ENCODE peak calls at places on chromosomes 7 and 10, in five cellular contexts. One of them, this sample, is unnamed.
A peak's percentile ranks its signal among the peaks of the same experiment; 100 is the strongest.

GRCh38 chr10:12590682-12591642 is 241.6 kb downstream of the CAMK1D start:
- DNase-seq in stomach: no peak
- DNase-seq in lower lobe of right lung: no peak
- DNase-seq in heart left ventricle: no peak
- DNase-seq in H9: no peak
- DNase-seq in this sample: no peak

GRCh38 chr7:83410989-83411591 is 237.8 kb downstream of the SEMA3E start:
- DNase-seq in stomach: peak; percentile 26
- DNase-seq in lower lobe of right lung: no peak
- DNase-seq in heart left ventricle: no peak
- DNase-seq in H9: no peak
- DNase-seq in this sample: no peak

GRCh38 chr10:63887026-63887589 is 365.9 kb downstream of the REEP3 start:
- DNase-seq in stomach: no peak
- DNase-seq in lower lobe of right lung: no peak
- DNase-seq in heart left ventricle: no peak
- DNase-seq in H9: peak; percentile 87
- DNase-seq in this sample: no peak

GRCh38 chr7:16034353-16034752 is 347.9 kb upstream of the MEOX2 start:
- DNase-seq in stomach: no peak
- DNase-seq in lower lobe of right lung: no peak
- DNase-seq in heart left ventricle: no peak
- DNase-seq in H9: no peak
- DNase-seq in this sample: no peak

GRCh38 chr10:5563991-5564536 is 39.3 kb downstream of the CALML3 start:
- DNase-seq in stomach: peak; percentile 21
- DNase-seq in lower lobe of right lung: peak; percentile 39
- DNase-seq in heart left ventricle: no peak
- DNase-seq in H9: no peak
- DNase-seq in this sample: no peak

GRCh38 chr10:100969175-100970075 is at the start of gene SEMA4G:
- DNase-seq in stomach: peak; percentile 47
- DNase-seq in lower lobe of right lung: peak; percentile 60
- DNase-seq in heart left ventricle: peak; percentile 53
- DNase-seq in H9: peak; percentile 84
- DNase-seq in this sample: no peak

GRCh38 chr10:133142523-133143199 is 17.4 kb upstream of the KNDC1 start:
- DNase-seq in stomach: no peak
- DNase-seq in lower lobe of right lung: peak; percentile 41
- DNase-seq in heart left ventricle: peak; percentile 9
- DNase-seq in H9: peak; percentile 45
- DNase-seq in this sample: peak; percentile 72

GRCh38 chr10:121774404-121774803 is 153.4 kb downstream of the ATE1 start:
- DNase-seq in stomach: no peak
- DNase-seq in lower lobe of right lung: no peak
- DNase-seq in heart left ventricle: no peak
- DNase-seq in H9: no peak
- DNase-seq in this sample: no peak

DNA sequence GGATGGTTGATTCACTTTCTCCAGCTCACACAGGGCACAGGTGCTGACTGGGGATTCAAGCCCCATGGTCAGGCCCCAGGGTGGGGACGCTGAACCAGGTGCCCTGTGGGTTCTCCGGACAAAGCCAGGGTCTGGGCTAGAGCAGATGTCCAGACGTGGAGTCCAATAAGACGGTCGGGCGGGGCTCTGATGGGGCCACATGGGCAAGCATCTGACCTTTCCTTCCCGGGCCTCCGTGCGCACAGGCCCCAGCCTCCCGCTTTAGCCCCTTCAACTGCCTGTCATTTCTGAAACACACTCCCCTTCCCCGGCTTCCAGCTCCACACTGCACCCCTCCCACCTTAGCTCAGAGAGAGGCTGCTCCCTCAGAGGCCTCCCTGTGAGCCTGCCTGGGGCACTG is 153.0 kb upstream of the PPP2R2D start:
- DNase-seq in stomach: no peak
- DNase-seq in lower lobe of right lung: no peak
- DNase-seq in heart left ventricle: no peak
- DNase-seq in H9: no peak
- DNase-seq in this sample: no peak
- H3K9me3 ChIP-seq in stomach: no peaks in the 10 kb centered on the region
- H3K9me3 ChIP-seq in lower lobe of right lung: no peaks in the 10 kb centered on the region
- H3K9me3 ChIP-seq in heart left ventricle: no peaks in the 10 kb centered on the region
- H3K9me3 ChIP-seq in H9: no peaks in the 10 kb centered on the region
- H3K9me3 ChIP-seq in this sample: no peaks in the 10 kb centered on the region

DNA sequence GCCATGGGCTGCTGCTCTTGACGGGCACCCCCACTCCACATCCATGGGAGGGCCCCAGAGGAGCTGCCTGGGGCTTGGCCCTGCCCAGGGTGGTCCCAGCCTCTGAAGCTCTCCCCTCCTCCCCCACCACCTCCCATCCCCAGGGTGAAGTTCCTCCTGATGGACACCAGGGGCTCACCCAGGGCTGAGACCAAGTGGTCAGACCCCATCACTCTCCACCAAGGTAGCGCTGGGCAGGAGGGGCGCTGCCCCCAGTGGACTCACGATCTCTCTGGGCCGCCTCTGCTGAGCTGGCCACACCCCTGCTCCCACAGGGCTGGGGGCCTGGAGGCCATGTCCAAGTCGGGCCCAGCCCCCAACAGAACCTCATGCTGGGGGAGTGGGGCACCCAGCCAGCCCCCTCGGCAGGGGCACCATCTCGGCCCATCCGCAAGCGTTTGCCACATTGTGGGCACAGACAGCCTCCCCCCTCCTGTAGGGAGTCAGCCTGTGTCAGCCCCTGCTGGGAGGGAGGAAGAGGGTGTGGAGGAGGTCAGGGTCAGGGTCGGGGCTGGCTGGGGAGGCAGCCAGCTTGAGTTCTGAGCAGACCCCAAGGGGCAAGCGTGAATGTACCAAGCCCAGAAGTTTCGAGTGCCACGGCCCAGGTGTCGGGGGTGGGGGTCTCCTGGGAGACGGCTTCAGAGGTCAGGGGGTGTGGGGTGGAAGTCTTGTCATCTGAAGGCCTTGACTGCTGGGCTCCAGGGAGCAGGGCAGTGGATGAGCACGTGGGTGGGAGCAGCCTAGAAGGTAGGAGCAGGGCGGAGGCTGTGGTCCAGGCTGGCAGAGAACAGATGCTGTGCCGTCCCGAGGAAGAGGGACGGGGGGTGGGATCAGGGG is 2.8 kb downstream of the UPK3B start:
- DNase-seq in stomach: no peak
- DNase-seq in lower lobe of right lung: no peak
- DNase-seq in heart left ventricle: no peak
- DNase-seq in H9: peak; percentile 76
- DNase-seq in this sample: peak; percentile 92
- TF ChIP-seq CTCF in stomach: no peak
- TF ChIP-seq CTCF in lower lobe of right lung: no peak
- TF ChIP-seq CTCF in heart left ventricle: no peak
- TF ChIP-seq CTCF in H9: peak; percentile 64
- TF ChIP-seq CTCF in this sample: no peak

DNA sequence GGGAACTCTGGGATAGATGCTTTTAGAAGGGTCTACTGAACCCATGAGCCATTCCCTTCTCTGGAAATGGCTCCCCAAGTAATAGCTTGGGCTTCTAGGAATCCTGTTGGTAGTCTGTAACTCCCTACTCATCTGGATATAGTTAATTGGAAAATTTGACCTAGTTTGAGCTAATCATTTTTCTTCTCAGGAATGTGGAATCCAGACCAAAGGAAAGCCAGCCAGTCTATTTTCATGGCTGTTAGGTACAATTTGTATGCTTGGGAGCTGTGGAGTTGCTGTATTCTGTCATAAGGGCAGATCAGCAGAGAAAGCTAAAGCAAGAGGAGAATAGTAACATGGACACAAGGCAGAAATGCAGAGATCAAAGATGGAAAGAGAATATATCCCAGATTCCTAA is 71.6 kb upstream of the C1GALT1 start:
- DNase-seq in stomach: no peak
- DNase-seq in lower lobe of right lung: no peak
- DNase-seq in heart left ventricle: no peak
- DNase-seq in H9: no peak
- DNase-seq in this sample: no peak
- H3K9me3 ChIP-seq in stomach: peaks cover 7% of the 10 kb centered on the region
- H3K9me3 ChIP-seq in lower lobe of right lung: peaks cover 10% of the 10 kb centered on the region
- H3K9me3 ChIP-seq in heart left ventricle: peaks cover 8% of the 10 kb centered on the region
- H3K9me3 ChIP-seq in H9: peaks cover 5% of the 10 kb centered on the region
- H3K9me3 ChIP-seq in this sample: no peaks in the 10 kb centered on the region

GRCh38 chr7:151349507-151349853 is 7.9 kb downstream of the NUB1 start:
- DNase-seq in stomach: no peak
- DNase-seq in lower lobe of right lung: no peak
- DNase-seq in heart left ventricle: no peak
- DNase-seq in H9: no peak
- DNase-seq in this sample: no peak

GRCh38 chr7:151348970-151349369 is 7.4 kb downstream of the NUB1 start:
- DNase-seq in stomach: no peak
- DNase-seq in lower lobe of right lung: no peak
- DNase-seq in heart left ventricle: no peak
- DNase-seq in H9: no peak
- DNase-seq in this sample: no peak

GRCh38 chr7:151352512-151352911 is 10.9 kb downstream of the NUB1 start:
- DNase-seq in stomach: no peak
- DNase-seq in lower lobe of right lung: no peak
- DNase-seq in heart left ventricle: no peak
- DNase-seq in H9: no peak
- DNase-seq in this sample: no peak

GRCh38 chr7:151351967-151352366 is 10.4 kb downstream of the NUB1 start:
- DNase-seq in stomach: no peak
- DNase-seq in lower lobe of right lung: no peak
- DNase-seq in heart left ventricle: no peak
- DNase-seq in H9: no peak
- DNase-seq in this sample: no peak

DNA sequence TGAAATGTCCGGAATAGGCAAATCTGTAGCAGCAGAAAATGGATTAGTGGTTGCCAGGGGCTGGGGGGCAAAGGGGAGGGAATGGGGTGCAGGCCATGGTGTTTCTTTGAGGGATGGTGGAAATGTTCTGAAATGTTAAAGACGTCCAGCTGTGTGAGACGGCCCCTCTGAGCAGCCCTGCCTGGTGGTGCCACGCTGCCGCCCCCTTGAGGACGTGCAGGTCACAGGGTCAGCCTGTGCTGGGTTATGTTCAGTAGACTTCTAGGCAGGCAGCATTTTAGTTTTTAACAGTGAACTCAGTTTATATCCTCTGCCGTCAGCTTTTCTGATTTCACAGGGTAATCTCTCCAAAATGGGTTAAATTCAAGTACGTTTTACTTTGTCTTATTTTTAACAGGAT is 9.4 kb downstream of the NUB1 start:
- DNase-seq in stomach: no peak
- DNase-seq in lower lobe of right lung: no peak
- DNase-seq in heart left ventricle: no peak
- DNase-seq in H9: peak; percentile 54
- DNase-seq in this sample: no peak
- TF ChIP-seq CTCF in stomach: no peak
- TF ChIP-seq CTCF in lower lobe of right lung: peak; percentile 18
- TF ChIP-seq CTCF in heart left ventricle: no peak
- TF ChIP-seq CTCF in H9: peak; percentile 71
- TF ChIP-seq CTCF in this sample: no peak